ENCODE peak calls at places on chromosomes 6 and 20, in seven cellular contexts. C, L, D, Y, W, I and K are unnamed samples.

GRCh38 chr6:12648171-12648570 is 68.4 kb upstream of the PHACTR1 start:
- DNase-seq in I (no peak), D (no peak), L (no peak), W (no peak), Y (no peak), C (no peak), K (no peak)

GRCh38 chr6:72890671-72891070 is 268.8 kb downstream of the KCNQ5 start:
- DNase-seq in W (no peak), Y (no peak), D (no peak), C (no peak), L (no peak), I (no peak), K (no peak)

GRCh38 chr6:20833881-20834515 is 299.7 kb downstream of the CDKAL1 start:
- DNase-seq in L (no peak), Y (no peak), I (no peak), C (peak; percentile 72), W (no peak), D (no peak), K (peak; percentile 41)

GRCh38 chr20:33788351-33789049 is 22.6 kb upstream of the CHMP4B start:
- DNase-seq in I (no peak), W (no peak), D (no peak), Y (no peak), L (no peak), C (no peak), K (no peak)

GRCh38 chr6:45896783-45897441 is 118.7 kb downstream of the CLIC5 start:
- DNase-seq in W (peak; percentile 38), Y (peak; percentile 74), D (no peak), L (no peak), C (no peak), I (no peak), K (no peak)

GRCh38 chr20:24100370-24101011 is 111.9 kb upstream of the GGTLC1 start:
- DNase-seq in C (peak; percentile 63), L (no peak), I (no peak), D (peak; percentile 30), W (peak; percentile 87), Y (peak; percentile 67), K (peak; percentile 34)

GRCh38 chr6:42136508-42137191 is 5.8 kb downstream of the C6orf132 start:
- DNase-seq in D (no peak), Y (peak; percentile 68), C (peak; percentile 91), L (peak; percentile 42), W (peak; percentile 77), I (no peak), K (peak; percentile 58)

GRCh38 chr20:35344354-35344837 is 52.2 kb upstream of the FAM83C start:
- DNase-seq in I (no peak), D (no peak), W (peak; percentile 96), L (peak; percentile 70), C (no peak), Y (peak; percentile 71), K (peak; percentile 98)

GRCh38 chr6:15358579-15359327 is 112.9 kb downstream of the JARID2 start:
- DNase-seq in W (peak; percentile 69), C (no peak), Y (peak; percentile 66), D (no peak), I (no peak), L (no peak), K (no peak)

GRCh38 chr6:148217051-148217450 is 125.6 kb upstream of the SASH1 start:
- DNase-seq in W (no peak), Y (no peak), D (no peak), I (no peak), L (no peak), C (no peak), K (no peak)

GRCh38 chr6:148208298-148208697 is 134.3 kb upstream of the SASH1 start:
- DNase-seq in I (no peak), L (no peak), D (no peak), C (no peak), W (no peak), Y (no peak), K (no peak)

GRCh38 chr6:148212366-148212765 is 130.3 kb upstream of the SASH1 start:
- DNase-seq in C (no peak), W (no peak), D (no peak), I (no peak), Y (peak; percentile 7), L (no peak), K (no peak)

GRCh38 chr6:148211777-148212324 is 130.8 kb upstream of the SASH1 start:
- DNase-seq in D (no peak), C (no peak), W (no peak), L (no peak), Y (no peak), I (no peak), K (no peak)
- H3K4me3 ChIP-seq in D (no peak overlapping the region), C (no peak overlapping the region), W (no peak overlapping the region), L (no peak overlapping the region), Y (no peak overlapping the region), I (no peak overlapping the region), K (no peak overlapping the region)

GRCh38 chr6:105836379-105836778 is 249.8 kb upstream of the PRDM1 start:
- DNase-seq in L (no peak), C (no peak), Y (no peak), W (no peak), D (no peak), I (no peak), K (no peak)

GRCh38 chr6:105834548-105834947 is 251.6 kb upstream of the PRDM1 start:
- DNase-seq in C (no peak), L (no peak), I (no peak), D (no peak), W (no peak), Y (no peak), K (no peak)

GRCh38 chr6:105838156-105838555 is 248.0 kb upstream of the PRDM1 start:
- DNase-seq in L (no peak), I (no peak), Y (no peak), D (peak; percentile 33), C (no peak), W (peak; percentile 9), K (peak; percentile 6)

GRCh38 chr6:105835373-105835772 is 250.8 kb upstream of the PRDM1 start:
- DNase-seq in L (no peak), Y (peak; percentile 83), W (peak; percentile 70), D (no peak), C (peak; percentile 79), I (no peak), K (peak; percentile 70)

GRCh38 chr6:105836889-105837288 is 249.2 kb upstream of the PRDM1 start:
- DNase-seq in I (no peak), D (no peak), W (no peak), Y (no peak), L (no peak), C (no peak), K (no peak)
- H3K4me3 ChIP-seq in I (no peak overlapping the region), D (no peak overlapping the region), W (no peak overlapping the region), Y (no peak overlapping the region), L (no peak overlapping the region), C (no peak overlapping the region), K (no peak overlapping the region)

GRCh38 chr6:80331522-80331921 is 225.1 kb downstream of the BCKDHB start:
- DNase-seq in L (no peak), I (no peak), C (no peak), D (no peak), W (no peak), Y (no peak), K (no peak)
- H3K4me3 ChIP-seq in L (no peak overlapping the region), I (no peak overlapping the region), C (peak overlapping the region; percentile 46), D (no peak overlapping the region), W (no peak overlapping the region), Y (no peak overlapping the region), K (no peak overlapping the region)

GRCh38 chr20:46427384-46427783 is 21.0 kb upstream of the ELMO2 start:
- DNase-seq in Y (no peak), I (no peak), L (no peak), C (no peak), W (no peak), D (no peak), K (no peak)
- H3K4me3 ChIP-seq in Y (no peak overlapping the region), I (no peak overlapping the region), L (no peak overlapping the region), C (no peak overlapping the region), W (no peak overlapping the region), D (no peak overlapping the region), K (no peak overlapping the region)

GRCh38 chr6:30615958-30616810 is 859 bp downstream of the PPP1R10 start:
- DNase-seq in C (peak; percentile 63), D (no peak), L (no peak), W (peak; percentile 45), I (no peak), Y (peak; percentile 67), K (peak; percentile 16)
- H3K4me3 ChIP-seq in C (peak overlapping the region; percentile 56), D (peak overlapping the region; percentile 81), L (peak overlapping the region; percentile 94), W (peak overlapping the region; percentile 90), I (peak overlapping the region; percentile 94), Y (peak overlapping the region; percentile 99), K (peak overlapping the region; percentile 98)

DNA sequence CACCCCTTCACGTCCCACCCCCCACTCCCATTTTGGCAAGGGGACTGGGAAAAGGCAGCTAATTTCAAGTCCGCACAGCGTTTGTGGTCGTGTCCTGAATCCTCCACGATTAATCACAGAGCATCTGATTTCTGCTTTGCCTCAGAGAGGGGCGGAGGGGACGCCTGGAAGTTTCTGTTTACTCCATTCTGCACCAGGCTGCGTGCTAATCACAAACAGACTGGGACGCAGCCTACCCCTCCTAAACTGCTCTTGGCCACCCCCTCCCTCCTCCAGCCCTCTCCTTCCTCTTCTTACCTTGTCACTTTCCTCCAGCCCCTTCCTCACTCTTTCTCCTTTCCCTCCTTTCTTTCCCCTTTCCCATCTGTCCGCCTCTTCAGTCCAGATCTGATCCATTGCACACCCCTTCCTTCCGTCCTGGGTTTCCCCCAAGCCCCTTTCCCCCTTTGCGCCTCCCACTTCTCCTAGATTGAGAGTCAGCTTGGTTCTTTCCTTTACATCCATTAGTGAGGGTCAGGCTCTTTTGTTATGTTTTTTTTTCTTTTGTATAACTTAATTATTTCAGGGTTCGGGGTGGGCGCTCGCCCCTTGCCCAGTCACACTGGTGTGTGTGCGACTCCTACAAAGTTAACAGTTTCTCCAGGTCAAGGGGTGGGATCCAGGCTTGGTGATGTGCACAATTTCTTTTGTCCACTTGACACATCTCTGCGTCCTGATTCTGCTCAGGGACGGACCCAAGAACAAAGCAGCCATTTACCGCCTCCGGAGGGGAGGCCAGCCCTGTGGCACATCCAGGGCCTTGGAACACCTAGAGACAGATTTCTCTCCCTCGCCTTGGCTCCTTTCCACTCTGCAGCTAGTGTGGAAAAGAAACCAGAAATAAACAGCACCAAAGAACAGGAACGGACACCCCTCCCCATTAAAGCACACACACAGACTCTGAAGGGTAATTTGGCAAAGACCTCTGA is 527 bp upstream of the RIPOR3 start:
- DNase-seq in W (peak; percentile 92), L (peak; percentile 30), C (peak; percentile 67), Y (no peak), I (no peak), D (no peak), K (peak; percentile 84)
- H3K4me3 ChIP-seq in W (peak overlapping the region; percentile 80), L (peak overlapping the region; percentile 69), C (peak overlapping the region; percentile 75), Y (no peak overlapping the region), I (peak overlapping the region; percentile 32), D (peak overlapping the region; percentile 52), K (peak overlapping the region; percentile 39)

DNA sequence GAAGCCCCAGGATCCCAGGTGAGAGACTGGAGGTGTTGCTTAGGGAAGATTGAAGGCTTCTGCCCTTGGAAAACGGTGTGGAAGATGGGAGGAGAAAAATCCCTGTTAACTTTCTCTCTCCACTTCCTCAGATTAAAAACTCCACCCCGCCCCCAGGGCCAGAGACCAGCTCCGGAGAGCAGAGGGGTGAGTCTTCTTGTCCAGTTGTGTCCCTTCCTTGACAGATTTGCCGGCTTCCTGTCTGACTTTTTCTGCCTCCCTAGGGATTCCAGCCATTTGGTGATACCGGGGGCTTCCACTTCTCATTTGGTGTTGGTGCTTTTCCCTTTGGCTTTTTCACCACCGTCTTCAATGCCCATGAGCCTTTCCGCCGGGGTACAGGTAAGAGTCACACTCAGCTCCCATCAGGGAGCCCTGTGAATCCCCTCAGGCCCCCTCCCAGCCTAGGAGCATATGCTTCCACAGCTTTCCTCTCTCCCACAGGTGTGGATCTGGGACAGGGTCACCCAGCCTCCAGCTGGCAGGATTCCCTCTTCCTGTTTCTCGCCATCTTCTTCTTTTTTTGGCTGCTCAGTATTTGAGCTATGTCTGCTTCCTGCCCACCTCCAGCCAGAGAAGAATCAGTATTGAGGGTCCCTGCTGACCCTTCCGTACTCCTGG is 1.7 kb downstream of the RNF5 start:
- DNase-seq in W (no peak), L (no peak), Y (no peak), I (no peak), D (no peak), C (no peak), K (no peak)
- H3K4me3 ChIP-seq in W (no peak overlapping the region), L (no peak overlapping the region), Y (peak overlapping the region; percentile 96), I (no peak overlapping the region), D (peak overlapping the region; percentile 80), C (no peak overlapping the region), K (no peak overlapping the region)